ENCODE peak calls at places on chromosomes 13 and 19, in seven cellular contexts. W is Caco-2; R is astrocyte; O is colonic mucosa; G is kidney; M is mucosa of descending colon; I is CD8-positive, alpha-beta T cell. J is an unnamed sample. For H3K36me3 and H3K4me1, the result is how much of the 10 kb centered on the place peaks cover.

GRCh38 chr13:47798906-47799305 is 202.2 kb downstream of the SUCLA2 start:
- DNase-seq in M (no peak), R (no peak), I (no peak), G (no peak), W (peak), O (no peak), J (no peak)

GRCh38 chr13:107866007-107866665 is 349.2 kb downstream of the LIG4 start:
- DNase-seq in W (no peak), I (no peak), G (peak), M (peak), O (no peak), R (peak), J (no peak)

GRCh38 chr19:16205205-16206045 is 7.7 kb downstream of the AP1M1 start:
- DNase-seq in O (no peak), M (no peak), G (no peak), R (no peak), W (no peak), I (no peak), J (no peak)

GRCh38 chr13:26785845-26786630 is 25.5 kb upstream of the GPR12 start:
- DNase-seq in G (no peak), R (no peak), O (peak), I (peak), W (no peak), M (peak), J (peak)

GRCh38 chr13:48993150-48993549 is 17.4 kb downstream of the FNDC3A start:
- DNase-seq in G (no peak), R (no peak), M (no peak), W (no peak), I (no peak), O (no peak), J (no peak)

GRCh38 chr13:85197431-85197830 is 601.8 kb downstream of the SLITRK6 start:
- DNase-seq in R (no peak), O (no peak), W (no peak), I (no peak), G (no peak), M (no peak), J (no peak)

GRCh38 chr19:6970478-6970877 is 50.8 kb downstream of the MBD3L2B start:
- DNase-seq in M (no peak), O (no peak), I (no peak), W (peak), R (no peak), G (no peak), J (no peak)

GRCh38 chr19:10010247-10010691 is at the start of gene COL5A3:
- DNase-seq in M (peak), R (no peak), I (no peak), O (peak), G (peak), W (no peak), J (peak)

GRCh38 chr13:112106467-112107141 is 39.7 kb downstream of the SOX1 start:
- DNase-seq in O (no peak), R (no peak), G (no peak), W (no peak), I (no peak), M (no peak), J (no peak)

GRCh38 chr13:27354379-27354778 is 70.0 kb upstream of the GTF3A start:
- DNase-seq in M (no peak), R (peak), O (no peak), W (no peak), I (no peak), G (no peak), J (no peak)

GRCh38 chr19:16367269-16367683 is 42.6 kb downstream of the KLF2 start:
- DNase-seq in W (no peak), G (peak), M (peak), O (no peak), R (no peak), I (peak), J (no peak)

GRCh38 chr13:114212096-114212495 is 22.6 kb upstream of the CDC16 start:
- DNase-seq in R (peak), I (no peak), O (no peak), G (no peak), M (no peak), W (no peak), J (no peak)

GRCh38 chr13:93476175-93476574 is 249.6 kb downstream of the GPC6 start:
- DNase-seq in I (no peak), R (peak), W (no peak), G (no peak), M (no peak), O (no peak), J (no peak)

GRCh38 chr19:45322311-45322710 is 364 bp downstream of the CKM start:
- DNase-seq in M (no peak), G (no peak), W (no peak), O (no peak), R (no peak), I (no peak), J (no peak)

DNA sequence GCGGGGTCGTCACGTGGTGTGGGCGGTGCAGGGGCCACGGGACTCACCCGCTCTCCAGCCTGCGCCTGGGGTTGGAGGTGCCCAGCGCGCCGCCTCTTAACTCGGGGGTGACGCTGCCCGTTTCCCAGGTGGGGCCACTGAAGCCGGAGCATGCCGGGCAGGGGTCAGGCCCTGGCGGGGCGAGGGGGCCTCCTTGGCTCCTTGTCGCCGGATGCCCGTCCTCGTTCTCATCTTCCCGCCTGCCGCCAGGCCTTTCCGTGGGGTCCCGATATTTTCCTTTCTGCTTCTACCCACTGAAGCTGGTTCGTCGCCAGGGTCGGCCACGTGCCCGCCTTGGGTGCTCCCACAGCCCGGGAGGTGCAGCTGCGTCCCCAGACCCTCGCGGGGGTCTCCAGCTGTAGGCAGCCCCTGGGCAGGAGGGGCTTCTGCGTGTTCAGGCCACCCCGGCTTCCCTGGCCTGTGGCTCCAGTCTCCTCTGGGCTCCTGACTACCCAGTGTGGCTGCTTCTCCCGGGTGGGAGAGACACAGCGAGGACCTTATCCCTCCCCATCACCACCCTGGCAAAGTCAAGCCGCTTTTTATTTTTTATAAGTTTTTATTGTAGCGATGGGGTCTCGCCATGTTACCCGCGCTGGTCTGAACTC is 768 bp downstream of the FAM174C start:
- DNase-seq in G (no peak), R (no peak), M (no peak), O (no peak), W (no peak), I (no peak), J (no peak)
- H3K36me3 ChIP-seq in G (under half), R (under half), M (under half), O (under half), W (under half), I (under half), J (under half)

DNA sequence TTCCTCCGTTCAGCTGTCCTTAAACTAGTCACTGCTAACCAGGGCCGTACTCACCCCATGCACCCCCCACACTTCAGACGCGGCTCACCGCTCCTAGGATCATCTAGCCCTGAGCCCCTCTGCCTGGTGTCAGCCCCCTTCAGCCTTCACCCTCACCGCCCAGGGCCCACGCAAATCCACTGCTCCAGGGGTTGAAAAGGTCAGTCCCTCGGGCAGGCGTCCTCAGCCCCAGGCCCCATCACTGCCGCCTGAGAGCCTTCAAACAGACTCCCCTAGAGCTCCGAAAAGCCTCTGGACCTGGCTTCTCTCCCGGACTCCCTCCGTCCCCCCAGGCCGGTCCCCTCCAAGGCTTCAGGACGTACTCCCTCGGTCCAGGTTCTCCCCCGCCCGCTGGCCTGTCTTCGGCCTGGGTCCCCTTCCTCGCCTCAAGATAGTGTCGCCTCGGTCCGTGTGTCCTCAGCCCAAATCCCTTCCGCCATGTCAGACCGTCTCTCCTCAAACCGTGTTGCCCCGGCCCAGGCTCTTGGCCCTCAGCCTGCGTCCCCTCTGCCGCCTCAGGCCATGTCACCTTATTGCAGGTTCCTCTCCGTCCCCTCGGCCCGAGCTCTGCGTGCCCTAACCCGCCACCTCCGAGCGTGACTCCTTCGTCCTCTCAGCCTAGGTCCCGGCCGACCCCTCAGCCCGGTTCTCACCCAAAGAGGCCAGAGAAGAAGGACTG is 553 bp downstream of the NAPA start:
- DNase-seq in G (no peak), R (no peak), I (no peak), W (no peak), M (no peak), O (peak), J (no peak)
- H3K4me1 ChIP-seq in G (under half), R (under half), I (half or more), W (under half), M (under half), O (under half), J (under half)

GRCh38 chr13:110240352-110240751 is 66.6 kb downstream of the COL4A1 start:
- DNase-seq in I (no peak), O (no peak), R (no peak), W (no peak), M (no peak), G (no peak), J (no peak)

GRCh38 chr13:110239280-110240120 is 67.5 kb downstream of the COL4A1 start:
- DNase-seq in O (no peak), G (no peak), R (no peak), W (no peak), M (no peak), I (no peak), J (no peak)

GRCh38 chr13:110242615-110243014 is 64.3 kb downstream of the COL4A1 start:
- DNase-seq in O (no peak), M (no peak), G (no peak), W (no peak), I (no peak), R (no peak), J (no peak)

GRCh38 chr13:110238795-110239194 is 68.2 kb downstream of the COL4A1 start:
- DNase-seq in R (no peak), G (no peak), I (no peak), W (no peak), O (no peak), M (no peak), J (no peak)

GRCh38 chr13:110240943-110241342 is 66.0 kb downstream of the COL4A1 start:
- DNase-seq in M (no peak), R (no peak), I (no peak), O (no peak), G (no peak), W (no peak), J (no peak)
- H3K36me3 ChIP-seq in M (under half), R (under half), I (under half), O (under half), G (under half), W (under half), J (under half)

GRCh38 chr19:13022111-13022858 is 27.0 kb downstream of the NFIX start:
- DNase-seq in G (no peak), M (no peak), O (no peak), W (no peak), I (no peak), R (peak), J (no peak)
- H3K4me1 ChIP-seq in G (under half), M (under half), O (under half), W (under half), I (under half), R (half or more), J (under half)

DNA sequence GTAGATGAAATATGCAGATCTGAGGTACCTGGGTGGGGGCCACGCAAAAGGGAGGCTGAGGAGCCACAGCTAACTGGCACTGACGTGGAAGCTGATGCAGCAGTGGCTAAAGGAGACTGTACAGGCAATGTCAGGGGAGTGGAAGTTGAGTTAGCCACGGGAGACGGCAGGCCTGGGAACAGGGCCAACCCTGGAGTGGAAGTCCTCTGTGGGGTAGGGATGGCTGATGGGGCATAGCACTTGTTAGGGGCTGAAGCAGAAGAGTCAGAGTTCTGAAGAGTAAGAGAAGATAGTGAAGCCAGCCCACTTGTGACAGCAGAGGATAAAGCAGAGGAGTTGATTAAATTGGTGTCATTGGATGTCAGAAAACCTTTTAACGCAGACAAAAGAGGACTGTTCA is 22.8 kb upstream of the STOML3 start:
- DNase-seq in I (no peak), O (no peak), W (no peak), M (no peak), R (no peak), G (no peak), J (no peak)
- H3K36me3 ChIP-seq in I (under half), O (under half), W (under half), M (under half), R (under half), G (under half), J (under half)

DNA sequence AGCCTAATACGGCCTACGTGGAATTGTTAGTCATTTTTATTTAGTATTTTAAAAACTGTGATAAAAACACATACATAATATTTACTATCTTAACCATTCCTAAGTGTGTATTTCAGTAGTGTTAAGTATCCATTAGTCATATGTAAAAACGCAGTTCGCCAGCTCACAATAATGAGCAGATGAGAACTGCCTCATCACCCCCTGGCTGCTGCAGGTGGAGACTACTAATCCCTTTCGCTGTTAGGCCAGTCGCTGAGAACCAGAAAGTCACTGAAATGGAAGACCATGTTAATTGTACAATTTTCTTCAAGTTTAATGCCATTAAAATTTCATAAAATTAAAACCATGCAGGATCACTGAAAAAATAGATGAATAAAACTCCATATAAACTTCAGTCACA is 1.6 kb downstream of the ESD start:
- DNase-seq in M (no peak), R (peak), W (no peak), O (no peak), I (no peak), G (no peak), J (no peak)
- H3K4me1 ChIP-seq in M (under half), R (under half), W (under half), O (under half), I (under half), G (under half), J (under half)

GRCh38 chr19:34416021-34416545 is 11.9 kb downstream of the PDCD2L start:
- DNase-seq in M (no peak), O (no peak), R (peak), I (no peak), W (no peak), G (no peak), J (no peak)

GRCh38 chr19:34418300-34418699 is 9.9 kb upstream of the UBA2 start:
- DNase-seq in G (no peak), R (no peak), I (no peak), W (no peak), O (no peak), M (no peak), J (no peak)
- H3K36me3 ChIP-seq in G (under half), R (under half), I (under half), W (under half), O (under half), M (under half), J (under half)

DNA sequence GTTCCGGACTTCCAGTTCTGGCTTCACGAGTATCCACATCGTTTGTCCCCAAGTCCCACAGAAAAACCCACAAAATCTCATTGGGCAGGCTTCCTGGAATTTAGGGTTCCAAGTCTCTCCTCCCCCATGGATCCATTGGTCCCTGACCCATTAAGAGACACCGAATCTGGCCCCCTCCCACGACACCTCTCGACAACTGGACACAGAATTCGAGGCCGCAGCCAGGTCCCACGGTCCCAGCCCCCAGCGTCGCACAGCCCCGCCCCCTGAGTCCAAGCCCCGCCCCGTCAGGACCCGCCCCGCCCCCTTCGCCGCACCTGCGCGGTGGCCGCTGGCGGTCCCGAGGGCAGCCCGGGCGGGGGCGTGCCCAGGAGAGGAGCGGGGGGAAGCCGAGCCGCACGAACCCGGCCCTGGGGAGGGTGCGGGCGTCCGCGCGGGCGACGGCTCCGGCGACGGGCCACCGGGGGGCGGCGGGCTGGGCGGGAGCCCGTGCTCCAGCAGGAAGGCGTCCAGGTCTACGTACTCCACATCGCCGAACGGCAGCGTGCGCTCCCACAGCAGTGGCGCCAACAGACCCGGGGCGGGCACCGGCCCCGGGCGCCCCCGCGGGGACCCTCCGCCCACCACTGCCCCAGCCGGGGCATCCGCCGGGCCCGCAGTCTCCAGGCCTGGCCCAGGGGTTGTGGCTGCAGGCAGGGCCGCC is 1.8 kb downstream of the DBP start:
- DNase-seq in I (peak), O (peak), R (no peak), W (peak), G (peak), M (peak), J (peak)
- H3K4me1 ChIP-seq in I (half or more), O (under half), R (under half), W (under half), G (under half), M (half or more), J (under half)

GRCh38 chr19:36577271-36577996 is 4.3 kb upstream of the ZNF529 start:
- DNase-seq in O (no peak), M (no peak), I (no peak), G (no peak), R (peak), W (no peak), J (no peak)
- H3K36me3 ChIP-seq in O (under half), M (under half), I (under half), G (under half), R (under half), W (under half), J (under half)

GRCh38 chr13:98541211-98541610 is 35.7 kb downstream of the STK24 start:
- DNase-seq in O (no peak), G (no peak), M (no peak), R (no peak), W (no peak), I (no peak), J (no peak)
- H3K4me1 ChIP-seq in O (under half), G (half or more), M (half or more), R (under half), W (under half), I (half or more), J (under half)

J was measured in lung.